ENCODE peak calls at places on chromosomes 7 and 10, in six cellular contexts. One of them, this sample, is unnamed.

GRCh38 chr10:97584060-97584797 is at the start of gene HOGA1:
- DNase-seq in endothelial cell of umbilical vein: peak
- DNase-seq in K562: no peak
- DNase-seq in HepG2: peak
- DNase-seq in A549: peak
- DNase-seq in GM12878: no peak
- DNase-seq in this sample: no peak

GRCh38 chr10:114172241-114172640 is 1.8 kb downstream of the CCDC186 start:
- DNase-seq in A549: no peak
- DNase-seq in GM12878: no peak
- DNase-seq in endothelial cell of umbilical vein: peak
- DNase-seq in HepG2: peak
- DNase-seq in K562: no peak
- DNase-seq in this sample: peak

GRCh38 chr10:113381906-113382562 is 170.8 kb upstream of the HABP2 start:
- DNase-seq in K562: no peak
- DNase-seq in A549: no peak
- DNase-seq in endothelial cell of umbilical vein: peak
- DNase-seq in GM12878: no peak
- DNase-seq in HepG2: no peak
- DNase-seq in this sample: peak

GRCh38 chr10:76111986-76112825 is 680.8 kb downstream of the LRMDA start:
- DNase-seq in GM12878: no peak
- DNase-seq in endothelial cell of umbilical vein: no peak
- DNase-seq in A549: no peak
- DNase-seq in K562: no peak
- DNase-seq in HepG2: no peak
- DNase-seq in this sample: no peak

GRCh38 chr7:77413861-77414424 is 2.2 kb downstream of the GSAP start:
- DNase-seq in K562: no peak
- DNase-seq in HepG2: no peak
- DNase-seq in GM12878: no peak
- DNase-seq in endothelial cell of umbilical vein: peak
- DNase-seq in A549: no peak
- DNase-seq in this sample: no peak

GRCh38 chr10:117162093-117163021 is 24.3 kb upstream of the VAX1 start:
- DNase-seq in GM12878: no peak
- DNase-seq in K562: no peak
- DNase-seq in endothelial cell of umbilical vein: no peak
- DNase-seq in HepG2: no peak
- DNase-seq in A549: no peak
- DNase-seq in this sample: no peak

GRCh38 chr7:44460325-44460724 is 30.1 kb downstream of the NUDCD3 start:
- DNase-seq in A549: no peak
- DNase-seq in HepG2: no peak
- DNase-seq in GM12878: peak
- DNase-seq in K562: no peak
- DNase-seq in endothelial cell of umbilical vein: no peak
- DNase-seq in this sample: peak

GRCh38 chr10:12811725-12812310 is 189.7 kb downstream of the CCDC3 start:
- DNase-seq in HepG2: no peak
- DNase-seq in endothelial cell of umbilical vein: no peak
- DNase-seq in GM12878: no peak
- DNase-seq in K562: no peak
- DNase-seq in A549: no peak
- DNase-seq in this sample: no peak

GRCh38 chr7:143205560-143206293 is 16.1 kb upstream of the TAS2R40 start:
- DNase-seq in K562: no peak
- DNase-seq in A549: no peak
- DNase-seq in HepG2: no peak
- DNase-seq in endothelial cell of umbilical vein: no peak
- DNase-seq in GM12878: peak
- DNase-seq in this sample: peak

GRCh38 chr10:24299587-24300258 is 90.8 kb downstream of the KIAA1217 start:
- DNase-seq in K562: no peak
- DNase-seq in GM12878: no peak
- DNase-seq in A549: no peak
- DNase-seq in HepG2: no peak
- DNase-seq in endothelial cell of umbilical vein: no peak
- DNase-seq in this sample: no peak

GRCh38 chr10:51651063-51651462 is 48.3 kb downstream of the CSTF2T start:
- DNase-seq in HepG2: no peak
- DNase-seq in K562: no peak
- DNase-seq in endothelial cell of umbilical vein: no peak
- DNase-seq in A549: no peak
- DNase-seq in GM12878: no peak
- DNase-seq in this sample: no peak

GRCh38 chr7:22640269-22640668 is 86.7 kb upstream of the IL6 start:
- DNase-seq in K562: no peak
- DNase-seq in A549: no peak
- DNase-seq in endothelial cell of umbilical vein: no peak
- DNase-seq in GM12878: peak
- DNase-seq in HepG2: no peak
- DNase-seq in this sample: no peak

GRCh38 chr7:24419070-24419469 is 135.1 kb downstream of the NPY start:
- DNase-seq in K562: peak
- DNase-seq in GM12878: no peak
- DNase-seq in endothelial cell of umbilical vein: no peak
- DNase-seq in HepG2: no peak
- DNase-seq in A549: peak
- DNase-seq in this sample: no peak

GRCh38 chr7:129925416-129926002 is 27.3 kb downstream of the UBE2H start:
- DNase-seq in K562: no peak
- DNase-seq in A549: no peak
- DNase-seq in endothelial cell of umbilical vein: no peak
- DNase-seq in HepG2: no peak
- DNase-seq in GM12878: no peak
- DNase-seq in this sample: no peak

DNA sequence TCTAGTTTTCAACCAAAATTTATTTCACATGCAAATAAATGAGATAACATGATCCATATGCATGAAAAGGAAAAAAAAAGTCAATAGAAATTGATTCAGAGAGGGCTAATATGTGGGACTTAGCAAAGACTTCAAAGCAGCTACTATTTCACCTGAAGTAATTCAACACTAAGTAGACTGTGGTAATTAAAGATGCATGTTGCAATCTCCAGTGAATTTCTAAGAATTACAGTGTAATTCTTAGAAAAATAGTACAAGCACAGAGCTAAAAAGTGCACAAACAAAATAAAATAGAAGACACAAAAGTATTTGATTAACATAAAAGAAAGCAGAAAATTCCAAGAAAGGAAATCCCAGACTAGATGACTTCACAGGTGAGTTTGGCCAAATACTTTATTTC is 25.7 kb downstream of the GPR22 start:
- DNase-seq in endothelial cell of umbilical vein: no peak
- DNase-seq in HepG2: no peak
- DNase-seq in GM12878: no peak
- DNase-seq in K562: no peak
- DNase-seq in A549: no peak
- DNase-seq in this sample: no peak
- TF ChIP-seq MAX in endothelial cell of umbilical vein: no peak
- TF ChIP-seq MAX in HepG2: no peak
- TF ChIP-seq MAX in GM12878: no peak
- TF ChIP-seq MAX in K562: no peak
- TF ChIP-seq MAX in A549: no peak
- TF ChIP-seq MAX in this sample: no peak

GRCh38 chr7:47231081-47231480 is 350.8 kb downstream of the TNS3 start:
- DNase-seq in A549: no peak
- DNase-seq in K562: no peak
- DNase-seq in HepG2: no peak
- DNase-seq in GM12878: no peak
- DNase-seq in endothelial cell of umbilical vein: no peak
- DNase-seq in this sample: no peak
- H3K4me3 ChIP-seq in A549: no peak
- H3K4me3 ChIP-seq in K562: no peak
- H3K4me3 ChIP-seq in HepG2: no peak
- H3K4me3 ChIP-seq in GM12878: no peak
- H3K4me3 ChIP-seq in endothelial cell of umbilical vein: no peak
- H3K4me3 ChIP-seq in this sample: no peak

GRCh38 chr7:92731327-92732063 is 104.9 kb downstream of the CDK6 start:
- DNase-seq in K562: no peak
- DNase-seq in HepG2: no peak
- DNase-seq in A549: no peak
- DNase-seq in GM12878: no peak
- DNase-seq in endothelial cell of umbilical vein: peak
- DNase-seq in this sample: peak
- TF ChIP-seq MYC in K562: no peak
- TF ChIP-seq MYC in HepG2: no peak
- TF ChIP-seq MYC in A549: no peak
- TF ChIP-seq MYC in GM12878: no peak
- TF ChIP-seq MYC in endothelial cell of umbilical vein: no peak
- TF ChIP-seq MYC in this sample: no peak

GRCh38 chr10:7380704-7381241 is 30.1 kb downstream of the SFMBT2 start:
- DNase-seq in endothelial cell of umbilical vein: no peak
- DNase-seq in GM12878: no peak
- DNase-seq in HepG2: no peak
- DNase-seq in A549: no peak
- DNase-seq in K562: no peak
- DNase-seq in this sample: no peak

GRCh38 chr10:7374795-7375194 is 36.0 kb downstream of the SFMBT2 start:
- DNase-seq in A549: no peak
- DNase-seq in HepG2: no peak
- DNase-seq in GM12878: no peak
- DNase-seq in endothelial cell of umbilical vein: no peak
- DNase-seq in K562: no peak
- DNase-seq in this sample: no peak

GRCh38 chr10:7383442-7383841 is 27.4 kb downstream of the SFMBT2 start:
- DNase-seq in HepG2: no peak
- DNase-seq in K562: peak
- DNase-seq in endothelial cell of umbilical vein: no peak
- DNase-seq in GM12878: no peak
- DNase-seq in A549: no peak
- DNase-seq in this sample: no peak

GRCh38 chr10:7377614-7378248 is 33.1 kb downstream of the SFMBT2 start:
- DNase-seq in K562: no peak
- DNase-seq in HepG2: no peak
- DNase-seq in GM12878: no peak
- DNase-seq in A549: no peak
- DNase-seq in endothelial cell of umbilical vein: no peak
- DNase-seq in this sample: no peak

GRCh38 chr10:7378602-7379403 is 32.0 kb downstream of the SFMBT2 start:
- DNase-seq in A549: no peak
- DNase-seq in endothelial cell of umbilical vein: no peak
- DNase-seq in K562: no peak
- DNase-seq in HepG2: no peak
- DNase-seq in GM12878: no peak
- DNase-seq in this sample: no peak
- TF ChIP-seq MAX in A549: no peak
- TF ChIP-seq MAX in endothelial cell of umbilical vein: no peak
- TF ChIP-seq MAX in K562: no peak
- TF ChIP-seq MAX in HepG2: no peak
- TF ChIP-seq MAX in GM12878: no peak
- TF ChIP-seq MAX in this sample: no peak

GRCh38 chr7:20244334-20244733 is 27.1 kb upstream of the MACC1 start:
- DNase-seq in GM12878: no peak
- DNase-seq in A549: no peak
- DNase-seq in HepG2: no peak
- DNase-seq in endothelial cell of umbilical vein: no peak
- DNase-seq in K562: no peak
- DNase-seq in this sample: no peak

GRCh38 chr7:20246236-20246635 is 29.1 kb upstream of the MACC1 start:
- DNase-seq in HepG2: no peak
- DNase-seq in A549: no peak
- DNase-seq in K562: no peak
- DNase-seq in GM12878: no peak
- DNase-seq in endothelial cell of umbilical vein: no peak
- DNase-seq in this sample: no peak

DNA sequence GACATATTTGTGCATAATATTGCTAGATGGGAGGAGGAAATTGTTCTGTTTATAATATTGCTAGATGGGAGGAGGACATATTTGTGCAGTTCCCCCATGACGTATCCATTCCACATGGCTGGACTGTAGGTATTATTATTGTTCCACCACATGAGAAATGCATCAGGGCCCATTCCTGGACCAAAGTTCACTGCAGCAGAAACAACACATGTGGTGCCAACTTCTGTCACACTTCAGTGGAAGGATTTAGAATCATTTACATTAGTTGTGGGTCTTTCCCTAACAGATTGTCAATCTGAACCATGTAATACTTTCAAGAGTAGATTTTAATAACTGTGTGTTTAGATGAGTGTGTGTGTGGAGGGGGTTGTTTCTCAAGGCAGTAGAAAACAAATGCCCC is 32.7 kb upstream of the MACC1 start:
- DNase-seq in K562: no peak
- DNase-seq in GM12878: no peak
- DNase-seq in endothelial cell of umbilical vein: no peak
- DNase-seq in A549: no peak
- DNase-seq in HepG2: peak
- DNase-seq in this sample: no peak
- H3K4me3 ChIP-seq in K562: no peak
- H3K4me3 ChIP-seq in GM12878: no peak
- H3K4me3 ChIP-seq in endothelial cell of umbilical vein: no peak
- H3K4me3 ChIP-seq in A549: no peak
- H3K4me3 ChIP-seq in HepG2: no peak
- H3K4me3 ChIP-seq in this sample: no peak

GRCh38 chr7:100016209-100016901 is 959 bp downstream of the ZKSCAN1 start:
- DNase-seq in endothelial cell of umbilical vein: peak
- DNase-seq in HepG2: peak
- DNase-seq in A549: no peak
- DNase-seq in K562: no peak
- DNase-seq in GM12878: no peak
- DNase-seq in this sample: peak
- TF ChIP-seq MYC in endothelial cell of umbilical vein: no peak
- TF ChIP-seq MYC in HepG2: no peak
- TF ChIP-seq MYC in A549: no peak
- TF ChIP-seq MYC in K562: no peak
- TF ChIP-seq MYC in GM12878: no peak
- TF ChIP-seq MYC in this sample: no peak

DNA sequence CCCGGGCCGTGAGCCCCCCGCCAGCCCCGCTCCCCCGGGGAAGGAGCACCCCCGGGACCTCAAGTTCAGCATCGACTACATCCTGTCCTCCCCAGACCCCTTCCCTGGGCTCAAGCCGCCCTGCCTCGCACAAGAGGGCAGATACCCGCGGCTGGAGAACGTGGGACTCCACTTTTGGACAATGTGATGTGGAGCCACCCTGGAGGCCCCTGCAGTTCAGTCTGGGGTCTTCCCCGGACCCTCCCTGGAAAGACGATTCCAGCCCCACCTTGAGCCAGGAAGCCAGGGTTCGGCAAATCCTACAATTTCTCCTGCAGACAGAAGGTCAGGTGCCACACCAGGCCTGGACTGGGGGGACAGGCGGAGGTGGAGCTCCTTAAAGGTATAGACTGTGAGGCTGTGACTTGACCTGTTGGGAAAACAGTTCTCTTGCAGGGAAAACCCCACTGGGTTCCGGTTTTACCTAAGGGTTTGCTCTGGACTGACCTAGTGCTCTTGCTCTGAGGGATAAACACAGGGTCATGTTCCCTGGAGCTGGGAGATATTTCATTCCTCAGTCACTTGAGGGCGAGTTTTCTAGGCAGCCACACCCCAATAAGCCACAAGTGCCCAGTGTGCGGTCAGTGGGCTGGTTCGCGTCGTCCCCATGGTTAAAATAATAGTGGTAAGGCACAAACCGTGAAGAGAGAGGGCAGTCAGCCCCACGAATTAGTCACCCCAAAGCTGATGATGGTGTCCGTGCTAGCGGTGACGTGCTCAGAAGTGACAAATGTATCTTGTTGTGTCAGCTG is 1.5 kb downstream of the FOXL3 start:
- DNase-seq in GM12878: no peak
- DNase-seq in K562: no peak
- DNase-seq in HepG2: no peak
- DNase-seq in A549: no peak
- DNase-seq in endothelial cell of umbilical vein: no peak
- DNase-seq in this sample: no peak
- TF ChIP-seq MAX in GM12878: no peak
- TF ChIP-seq MAX in K562: no peak
- TF ChIP-seq MAX in HepG2: no peak
- TF ChIP-seq MAX in A549: no peak
- TF ChIP-seq MAX in endothelial cell of umbilical vein: no peak
- TF ChIP-seq MAX in this sample: no peak

GRCh38 chr10:100528123-100528884 is 1.4 kb downstream of the NDUFB8 start:
- DNase-seq in endothelial cell of umbilical vein: peak
- DNase-seq in K562: no peak
- DNase-seq in GM12878: no peak
- DNase-seq in A549: no peak
- DNase-seq in HepG2: no peak
- DNase-seq in this sample: no peak
- H3K4me3 ChIP-seq in endothelial cell of umbilical vein: peak
- H3K4me3 ChIP-seq in K562: peak
- H3K4me3 ChIP-seq in GM12878: peak
- H3K4me3 ChIP-seq in A549: peak
- H3K4me3 ChIP-seq in HepG2: peak
- H3K4me3 ChIP-seq in this sample: peak

This sample was measured in NB4.